ENCODE peak calls at places on chromosomes 3 and 15, in five cellular contexts. W is HCT116, N is WTC11, T is thyroid gland, Q is NB4. J is an unnamed sample.

GRCh38 chr15:74222231-74222511 is 14.0 kb upstream of the CCDC33 start:
- DNase-seq in Q (no peak), T (no peak), W (no peak), N (no peak), J (no peak)

GRCh38 chr3:194245975-194246561 is 105.1 kb downstream of the CPN2 start:
- DNase-seq in W (no peak), Q (peak; percentile 75), N (peak; percentile 43), T (no peak), J (no peak)

GRCh38 chr3:113166719-113167492 is 44.5 kb upstream of the BOC start:
- DNase-seq in W (no peak), Q (no peak), T (peak; percentile 79), N (peak; percentile 35), J (no peak)

GRCh38 chr3:155747867-155748266 is 3.0 kb upstream of the PLCH1 start:
- DNase-seq in W (no peak), Q (no peak), T (no peak), N (no peak), J (no peak)

GRCh38 chr3:61572879-61573278 is 11.5 kb downstream of the PTPRG start:
- DNase-seq in N (no peak), Q (no peak), W (no peak), T (peak; percentile 8), J (no peak)

GRCh38 chr15:55710286-55710685 is 32.7 kb downstream of the PRTG start:
- DNase-seq in T (no peak), Q (no peak), W (no peak), N (no peak), J (no peak)

GRCh38 chr3:100260081-100260684 is 609 bp upstream of the TBC1D23 start:
- DNase-seq in W (no peak), T (peak; percentile 48), Q (peak; percentile 57), N (peak; percentile 50), J (no peak)

GRCh38 chr3:53255360-53255774 is 455 bp downstream of the TKT start:
- DNase-seq in N (no peak), T (no peak), Q (no peak), W (no peak), J (no peak)

GRCh38 chr15:44719293-44719999 is 8.1 kb downstream of the B2M start:
- DNase-seq in T (no peak), W (no peak), N (no peak), Q (peak; percentile 49), J (no peak)

GRCh38 chr15:69997701-69998273 is 99.9 kb downstream of the TLE3 start:
- DNase-seq in Q (peak; percentile 42), T (peak; percentile 99), N (no peak), W (peak; percentile 7), J (no peak)

GRCh38 chr3:492586-493296 is 296.2 kb downstream of the CHL1 start:
- DNase-seq in Q (no peak), T (no peak), W (no peak), N (no peak), J (no peak)

GRCh38 chr3:114424337-114424736 is 130.5 kb downstream of the TIGIT start:
- DNase-seq in N (no peak), Q (no peak), W (no peak), T (no peak), J (no peak)

GRCh38 chr15:81888748-81889479 is 156.9 kb downstream of the MEX3B start:
- DNase-seq in N (no peak), T (peak; percentile 11), Q (no peak), W (no peak), J (no peak)

GRCh38 chr3:18790384-18790783 is 357.9 kb upstream of the KCNH8 start:
- DNase-seq in W (no peak), Q (no peak), T (no peak), N (no peak), J (no peak)

GRCh38 chr3:190617185-190617584 is 103.3 kb downstream of the IL1RAP start:
- DNase-seq in Q (peak; percentile 94), T (no peak), W (no peak), N (no peak), J (no peak)

GRCh38 chr3:126748701-126749546 is 44.9 kb downstream of the CHCHD6 start:
- DNase-seq in W (no peak), Q (no peak), T (no peak), N (no peak), J (no peak)

GRCh38 chr3:56930706-56931105 is 129.0 kb upstream of the ARHGEF3 start:
- DNase-seq in N (no peak), Q (no peak), T (no peak), W (no peak), J (no peak)

GRCh38 chr3:177830411-177830849 is 633.1 kb upstream of the TBL1XR1 start:
- DNase-seq in T (no peak), W (no peak), Q (no peak), N (no peak), J (no peak)

GRCh38 chr3:130480736-130481135 is 36.2 kb upstream of the COL6A6 start:
- DNase-seq in N (peak; percentile 53), Q (peak; percentile 40), W (peak; percentile 26), T (peak; percentile 35), J (no peak)

GRCh38 chr3:193391902-193392301 is 13.3 kb upstream of the ATP13A5 start:
- DNase-seq in N (no peak), Q (no peak), T (peak; percentile 57), W (no peak), J (no peak)

GRCh38 chr15:85691350-85692240 is 103.1 kb downstream of the KLHL25 start:
- DNase-seq in N (no peak), T (peak; percentile 75), Q (no peak), W (no peak), J (peak; percentile 34)

GRCh38 chr3:71101014-71101413 is 482.5 kb downstream of the FOXP1 start:
- DNase-seq in W (no peak), T (no peak), Q (no peak), N (no peak), J (no peak)

GRCh38 chr15:96457852-96458251 is 127.4 kb downstream of the NR2F2 start:
- DNase-seq in N (no peak), T (no peak), Q (no peak), W (no peak), J (no peak)
- TF ChIP-seq CTCF in N (no peak), T (no peak), Q (no peak), W (no peak), J (no peak)

GRCh38 chr15:40567111-40567510 is 2.0 kb upstream of the RPUSD2 start:
- DNase-seq in Q (peak; percentile 65), N (peak; percentile 36), T (no peak), W (peak; percentile 29), J (no peak)
- TF ChIP-seq CTCF in Q (peak; percentile 52), N (no peak), T (no peak), W (peak; percentile 69), J (no peak)

GRCh38 chr15:94416829-94417228 is 185.5 kb downstream of the MCTP2 start:
- DNase-seq in W (no peak), T (no peak), Q (no peak), N (no peak), J (no peak)

GRCh38 chr15:94414921-94415320 is 183.6 kb downstream of the MCTP2 start:
- DNase-seq in W (no peak), N (no peak), Q (no peak), T (no peak), J (no peak)

GRCh38 chr15:94417464-94418293 is 186.3 kb downstream of the MCTP2 start:
- DNase-seq in Q (no peak), W (no peak), T (no peak), N (no peak), J (no peak)

GRCh38 chr15:94411279-94411678 is 179.9 kb downstream of the MCTP2 start:
- DNase-seq in T (no peak), W (no peak), Q (no peak), N (no peak), J (no peak)

DNA sequence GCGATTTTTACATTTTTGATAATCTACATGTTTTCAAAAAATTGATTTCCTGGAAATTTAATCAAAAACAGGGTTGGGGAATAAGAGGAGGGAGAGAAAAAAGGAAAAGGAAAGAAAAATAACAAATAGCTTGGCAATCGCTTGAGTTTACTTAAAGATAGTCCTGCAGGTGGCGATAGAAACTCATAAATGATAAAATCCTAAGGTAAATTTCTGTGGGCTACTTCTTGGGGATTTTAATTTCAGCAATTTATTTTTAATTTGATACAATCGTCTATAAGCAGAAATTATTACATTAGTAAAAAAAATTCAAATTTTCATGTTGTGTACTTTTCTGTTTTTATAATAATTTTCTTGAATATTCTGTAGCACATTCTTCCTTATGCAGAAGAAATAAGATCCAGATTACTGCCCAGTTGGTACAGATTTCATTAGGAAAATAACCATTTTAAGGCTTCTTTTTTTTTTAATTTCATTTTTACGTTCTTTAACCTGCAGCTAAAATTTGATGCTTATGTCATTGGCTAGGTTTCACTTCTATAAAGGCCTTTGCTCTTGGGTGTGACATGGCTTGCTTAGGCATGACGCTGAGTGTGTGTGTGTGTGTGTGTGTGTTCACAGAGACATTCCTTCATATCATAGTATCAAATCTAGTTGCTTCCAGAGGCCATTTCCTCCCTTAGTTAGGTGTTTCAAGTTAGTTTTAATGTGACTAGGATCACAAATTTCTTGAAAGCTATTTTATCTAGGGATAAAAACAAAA is 181.8 kb downstream of the MCTP2 start:
- DNase-seq in W (peak; percentile 6), N (no peak), Q (peak; percentile 48), T (no peak), J (no peak)
- TF ChIP-seq CTCF in W (peak; percentile 42), N (peak; percentile 36), Q (no peak), T (peak; percentile 47), J (no peak)

DNA sequence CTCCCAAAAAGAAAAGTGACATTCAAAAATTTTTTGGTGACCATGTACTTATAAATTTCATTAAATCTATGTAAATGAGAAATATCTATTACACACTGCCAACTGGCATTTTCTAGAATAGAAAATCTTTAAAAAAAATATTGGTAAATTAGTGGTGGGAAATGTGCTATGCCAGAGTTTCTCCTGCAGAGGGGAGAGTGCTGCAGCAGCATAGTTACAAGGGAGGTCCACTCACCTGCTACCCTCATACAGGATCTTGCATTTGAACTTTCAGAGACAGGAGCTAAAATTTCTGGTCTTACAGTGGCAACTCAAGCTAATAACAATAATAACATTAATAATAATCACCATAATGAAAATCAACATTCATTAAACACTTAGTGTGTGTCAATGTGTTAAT is 459.6 kb downstream of the NSUN3 start:
- DNase-seq in Q (no peak), T (no peak), N (no peak), W (no peak), J (no peak)
- TF ChIP-seq CTCF in Q (no peak), T (no peak), N (peak; percentile 25), W (no peak), J (no peak)

GRCh38 chr3:3196148-3196861 is 16.8 kb upstream of the CRBN start:
- DNase-seq in T (no peak), W (peak; percentile 4), Q (peak; percentile 29), N (peak; percentile 30), J (no peak)
- TF ChIP-seq CTCF in T (peak; percentile 8), W (peak; percentile 60), Q (peak; percentile 50), N (peak; percentile 42), J (no peak)

J was measured in activated B cell treated with CpG ODN at 0.5 μM for 24 hours.